ENCODE peak calls at places on chromosomes 1 and 21, in seven cellular contexts. One of them, this sample, is unnamed.

GRCh38 chr1:214216779-214217178 is 64.2 kb upstream of the SMYD2 start:
- DNase-seq in mesenchymal stem cell: no peak
- DNase-seq in neural progenitor cell: no peak
- DNase-seq in H1: no peak
- DNase-seq in mammary epithelial cell: peak
- DNase-seq in HepG2: peak
- DNase-seq in endothelial cell of umbilical vein: no peak
- DNase-seq in this sample: peak

GRCh38 chr1:220905650-220906560 is 26.7 kb downstream of the HLX start:
- DNase-seq in HepG2: peak
- DNase-seq in H1: no peak
- DNase-seq in mammary epithelial cell: no peak
- DNase-seq in neural progenitor cell: no peak
- DNase-seq in mesenchymal stem cell: no peak
- DNase-seq in endothelial cell of umbilical vein: no peak
- DNase-seq in this sample: peak

GRCh38 chr1:157773723-157774350 is 3.1 kb downstream of the FCRL2 start:
- DNase-seq in H1: no peak
- DNase-seq in mesenchymal stem cell: no peak
- DNase-seq in neural progenitor cell: peak
- DNase-seq in HepG2: peak
- DNase-seq in mammary epithelial cell: no peak
- DNase-seq in endothelial cell of umbilical vein: no peak
- DNase-seq in this sample: peak

GRCh38 chr1:3530931-3531818 is 76.7 kb downstream of the ARHGEF16 start:
- DNase-seq in mesenchymal stem cell: no peak
- DNase-seq in endothelial cell of umbilical vein: peak
- DNase-seq in H1: peak
- DNase-seq in mammary epithelial cell: peak
- DNase-seq in HepG2: peak
- DNase-seq in neural progenitor cell: peak
- DNase-seq in this sample: peak

GRCh38 chr21:45334134-45334533 is 46.4 kb upstream of the POFUT2 start:
- DNase-seq in mammary epithelial cell: no peak
- DNase-seq in H1: no peak
- DNase-seq in neural progenitor cell: no peak
- DNase-seq in mesenchymal stem cell: no peak
- DNase-seq in HepG2: no peak
- DNase-seq in endothelial cell of umbilical vein: no peak
- DNase-seq in this sample: no peak

GRCh38 chr1:239386453-239387303 is at the start of gene CHRM3:
- DNase-seq in H1: peak
- DNase-seq in mammary epithelial cell: peak
- DNase-seq in neural progenitor cell: peak
- DNase-seq in mesenchymal stem cell: no peak
- DNase-seq in HepG2: no peak
- DNase-seq in endothelial cell of umbilical vein: no peak
- DNase-seq in this sample: peak

GRCh38 chr21:45262616-45263015 is 25.1 kb downstream of the POFUT2 start:
- DNase-seq in H1: peak
- DNase-seq in neural progenitor cell: no peak
- DNase-seq in mammary epithelial cell: no peak
- DNase-seq in endothelial cell of umbilical vein: no peak
- DNase-seq in mesenchymal stem cell: no peak
- DNase-seq in HepG2: no peak
- DNase-seq in this sample: no peak

GRCh38 chr1:67997746-67998145 is 52.7 kb downstream of the DIRAS3 start:
- DNase-seq in endothelial cell of umbilical vein: no peak
- DNase-seq in H1: no peak
- DNase-seq in neural progenitor cell: no peak
- DNase-seq in mesenchymal stem cell: no peak
- DNase-seq in HepG2: no peak
- DNase-seq in mammary epithelial cell: no peak
- DNase-seq in this sample: no peak

GRCh38 chr1:34361781-34362357 is 185.2 kb downstream of the C1orf94 start:
- DNase-seq in mesenchymal stem cell: no peak
- DNase-seq in neural progenitor cell: no peak
- DNase-seq in endothelial cell of umbilical vein: no peak
- DNase-seq in H1: peak
- DNase-seq in mammary epithelial cell: no peak
- DNase-seq in HepG2: no peak
- DNase-seq in this sample: no peak

GRCh38 chr1:16440150-16440479 is 409 bp upstream of the NECAP2 start:
- DNase-seq in HepG2: peak
- DNase-seq in mammary epithelial cell: no peak
- DNase-seq in endothelial cell of umbilical vein: no peak
- DNase-seq in H1: no peak
- DNase-seq in neural progenitor cell: no peak
- DNase-seq in mesenchymal stem cell: no peak
- DNase-seq in this sample: peak

GRCh38 chr21:20004353-20004752 is 993.9 kb upstream of the NCAM2 start:
- DNase-seq in mesenchymal stem cell: peak
- DNase-seq in H1: no peak
- DNase-seq in endothelial cell of umbilical vein: peak
- DNase-seq in mammary epithelial cell: no peak
- DNase-seq in HepG2: no peak
- DNase-seq in neural progenitor cell: no peak
- DNase-seq in this sample: no peak

GRCh38 chr1:230791986-230792564 is 44.9 kb downstream of the CAPN9 start:
- DNase-seq in endothelial cell of umbilical vein: no peak
- DNase-seq in mesenchymal stem cell: no peak
- DNase-seq in mammary epithelial cell: no peak
- DNase-seq in H1: peak
- DNase-seq in HepG2: no peak
- DNase-seq in neural progenitor cell: no peak
- DNase-seq in this sample: no peak

GRCh38 chr1:171488190-171488929 is 3.0 kb downstream of the PRRC2C start:
- DNase-seq in mammary epithelial cell: peak
- DNase-seq in endothelial cell of umbilical vein: peak
- DNase-seq in HepG2: no peak
- DNase-seq in neural progenitor cell: no peak
- DNase-seq in H1: no peak
- DNase-seq in mesenchymal stem cell: no peak
- DNase-seq in this sample: peak

GRCh38 chr21:41612674-41613250 is 104.8 kb upstream of the TMPRSS2 start:
- DNase-seq in H1: peak
- DNase-seq in mesenchymal stem cell: peak
- DNase-seq in mammary epithelial cell: peak
- DNase-seq in neural progenitor cell: peak
- DNase-seq in endothelial cell of umbilical vein: no peak
- DNase-seq in HepG2: peak
- DNase-seq in this sample: peak

GRCh38 chr1:31222176-31222575 is 17.5 kb downstream of the NKAIN1 start:
- DNase-seq in mesenchymal stem cell: no peak
- DNase-seq in H1: no peak
- DNase-seq in endothelial cell of umbilical vein: no peak
- DNase-seq in neural progenitor cell: peak
- DNase-seq in HepG2: no peak
- DNase-seq in mammary epithelial cell: no peak
- DNase-seq in this sample: no peak

GRCh38 chr1:214469290-214469689 is 82.1 kb downstream of the PTPN14 start:
- DNase-seq in endothelial cell of umbilical vein: no peak
- DNase-seq in mesenchymal stem cell: no peak
- DNase-seq in HepG2: no peak
- DNase-seq in mammary epithelial cell: no peak
- DNase-seq in neural progenitor cell: no peak
- DNase-seq in H1: no peak
- DNase-seq in this sample: no peak

GRCh38 chr1:35539824-35540261 is 17.4 kb downstream of the KIAA0319L start:
- DNase-seq in mammary epithelial cell: no peak
- DNase-seq in H1: no peak
- DNase-seq in endothelial cell of umbilical vein: no peak
- DNase-seq in neural progenitor cell: no peak
- DNase-seq in mesenchymal stem cell: peak
- DNase-seq in HepG2: no peak
- DNase-seq in this sample: no peak

GRCh38 chr1:60923287-60924110 is 158.9 kb upstream of the NFIA start:
- DNase-seq in endothelial cell of umbilical vein: peak
- DNase-seq in mesenchymal stem cell: no peak
- DNase-seq in H1: no peak
- DNase-seq in HepG2: no peak
- DNase-seq in mammary epithelial cell: no peak
- DNase-seq in neural progenitor cell: no peak
- DNase-seq in this sample: no peak

DNA sequence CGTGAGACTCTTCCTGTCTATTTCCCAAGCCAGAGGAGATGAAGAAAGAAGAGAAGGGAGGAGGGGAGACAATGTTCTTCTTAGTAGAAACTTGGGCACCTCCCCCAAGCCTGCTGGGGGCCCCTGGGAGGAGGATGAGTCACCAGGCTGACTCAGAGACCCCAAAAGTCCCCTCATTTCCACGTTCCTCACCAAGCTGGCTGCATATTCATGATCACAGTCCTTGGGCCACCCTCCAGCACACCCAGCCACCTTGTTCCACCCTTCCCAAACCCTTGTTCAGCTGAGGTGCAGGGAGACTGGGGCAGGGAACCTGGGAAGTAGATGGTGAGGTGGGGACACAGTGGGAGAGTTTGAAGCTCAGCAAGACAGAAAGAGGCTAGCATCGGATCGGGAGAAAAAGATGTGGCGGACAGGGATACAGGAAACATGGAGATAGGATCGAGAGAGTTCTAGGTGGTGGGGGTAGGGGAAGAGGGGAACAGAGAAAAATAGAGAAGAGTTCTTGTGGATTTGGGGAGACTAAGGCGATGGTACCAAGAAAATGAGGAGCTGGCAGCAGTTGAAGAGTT is 712 bp downstream of the RAB13 start:
- DNase-seq in neural progenitor cell: no peak
- DNase-seq in endothelial cell of umbilical vein: peak
- DNase-seq in mesenchymal stem cell: peak
- DNase-seq in HepG2: no peak
- DNase-seq in H1: peak
- DNase-seq in mammary epithelial cell: peak
- DNase-seq in this sample: no peak
- H3K4me2 ChIP-seq in neural progenitor cell: peak
- H3K4me2 ChIP-seq in endothelial cell of umbilical vein: peak
- H3K4me2 ChIP-seq in mesenchymal stem cell: peak
- H3K4me2 ChIP-seq in HepG2: peak
- H3K4me2 ChIP-seq in H1: peak
- H3K4me2 ChIP-seq in mammary epithelial cell: peak
- H3K4me2 ChIP-seq in this sample: peak

GRCh38 chr1:96554364-96554763 is 167.2 kb upstream of the PTBP2 start:
- DNase-seq in mesenchymal stem cell: no peak
- DNase-seq in mammary epithelial cell: no peak
- DNase-seq in endothelial cell of umbilical vein: no peak
- DNase-seq in HepG2: no peak
- DNase-seq in neural progenitor cell: no peak
- DNase-seq in H1: no peak
- DNase-seq in this sample: no peak

GRCh38 chr1:96559707-96560588 is 161.6 kb upstream of the PTBP2 start:
- DNase-seq in HepG2: no peak
- DNase-seq in mesenchymal stem cell: peak
- DNase-seq in H1: no peak
- DNase-seq in mammary epithelial cell: peak
- DNase-seq in endothelial cell of umbilical vein: no peak
- DNase-seq in neural progenitor cell: no peak
- DNase-seq in this sample: peak

GRCh38 chr1:96557336-96557735 is 164.2 kb upstream of the PTBP2 start:
- DNase-seq in mesenchymal stem cell: no peak
- DNase-seq in mammary epithelial cell: peak
- DNase-seq in neural progenitor cell: no peak
- DNase-seq in endothelial cell of umbilical vein: no peak
- DNase-seq in H1: no peak
- DNase-seq in HepG2: no peak
- DNase-seq in this sample: no peak

GRCh38 chr1:96562094-96562493 is 159.5 kb upstream of the PTBP2 start:
- DNase-seq in HepG2: no peak
- DNase-seq in neural progenitor cell: no peak
- DNase-seq in H1: no peak
- DNase-seq in mammary epithelial cell: no peak
- DNase-seq in mesenchymal stem cell: no peak
- DNase-seq in endothelial cell of umbilical vein: no peak
- DNase-seq in this sample: no peak

GRCh38 chr1:96559181-96559580 is 162.4 kb upstream of the PTBP2 start:
- DNase-seq in HepG2: no peak
- DNase-seq in neural progenitor cell: no peak
- DNase-seq in H1: no peak
- DNase-seq in mesenchymal stem cell: peak
- DNase-seq in mammary epithelial cell: no peak
- DNase-seq in endothelial cell of umbilical vein: no peak
- DNase-seq in this sample: no peak
- H3K4me2 ChIP-seq in HepG2: no peak
- H3K4me2 ChIP-seq in neural progenitor cell: no peak
- H3K4me2 ChIP-seq in H1: peak
- H3K4me2 ChIP-seq in mesenchymal stem cell: no peak
- H3K4me2 ChIP-seq in mammary epithelial cell: no peak
- H3K4me2 ChIP-seq in endothelial cell of umbilical vein: no peak
- H3K4me2 ChIP-seq in this sample: no peak

DNA sequence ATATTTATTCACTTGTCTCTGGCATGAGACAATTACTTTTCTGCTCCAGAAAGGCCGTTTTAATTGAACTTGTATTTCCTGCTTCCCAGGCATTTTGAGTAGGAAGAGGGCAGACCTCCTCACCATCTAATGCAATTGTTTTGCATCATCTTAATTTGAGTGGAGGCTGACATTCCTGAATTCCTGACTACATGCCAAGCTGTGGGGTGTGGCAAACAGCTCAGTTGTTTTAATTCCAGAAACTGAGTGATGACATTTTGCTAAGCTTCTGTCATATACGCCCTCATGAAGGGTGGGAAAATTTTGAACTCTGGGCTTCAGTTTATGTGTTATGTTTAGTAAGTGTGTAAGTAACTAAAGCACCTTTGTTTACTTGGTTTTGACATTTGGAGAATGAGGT is 125.4 kb upstream of the USP25 start:
- DNase-seq in mesenchymal stem cell: peak
- DNase-seq in mammary epithelial cell: peak
- DNase-seq in HepG2: no peak
- DNase-seq in H1: no peak
- DNase-seq in endothelial cell of umbilical vein: peak
- DNase-seq in neural progenitor cell: no peak
- DNase-seq in this sample: peak
- H3K4me2 ChIP-seq in mesenchymal stem cell: no peak
- H3K4me2 ChIP-seq in mammary epithelial cell: peak
- H3K4me2 ChIP-seq in HepG2: no peak
- H3K4me2 ChIP-seq in H1: no peak
- H3K4me2 ChIP-seq in endothelial cell of umbilical vein: no peak
- H3K4me2 ChIP-seq in neural progenitor cell: no peak
- H3K4me2 ChIP-seq in this sample: peak

DNA sequence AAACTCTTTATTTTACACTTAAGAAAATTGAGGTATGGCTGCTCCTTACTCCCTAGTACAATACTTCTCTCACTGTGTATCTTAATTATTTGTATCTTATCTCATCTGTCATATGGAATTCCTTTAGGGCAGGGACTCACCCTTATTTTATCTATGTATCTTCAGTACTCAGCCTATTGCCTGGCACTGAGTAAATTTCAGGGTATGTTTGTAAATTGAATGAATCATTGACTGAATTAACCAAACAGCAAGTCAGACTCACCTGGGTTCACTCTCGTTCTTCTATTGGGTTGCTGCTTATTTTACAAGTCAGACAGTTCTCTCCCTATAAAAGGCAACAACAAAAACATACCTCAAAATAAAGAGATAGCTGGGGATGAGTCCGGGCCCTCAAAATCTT is 63.8 kb downstream of the LAMC1 start:
- DNase-seq in endothelial cell of umbilical vein: no peak
- DNase-seq in neural progenitor cell: no peak
- DNase-seq in HepG2: no peak
- DNase-seq in mammary epithelial cell: no peak
- DNase-seq in H1: no peak
- DNase-seq in mesenchymal stem cell: no peak
- DNase-seq in this sample: peak
- H3K4me2 ChIP-seq in endothelial cell of umbilical vein: no peak
- H3K4me2 ChIP-seq in neural progenitor cell: no peak
- H3K4me2 ChIP-seq in HepG2: no peak
- H3K4me2 ChIP-seq in mammary epithelial cell: no peak
- H3K4me2 ChIP-seq in H1: no peak
- H3K4me2 ChIP-seq in mesenchymal stem cell: no peak
- H3K4me2 ChIP-seq in this sample: peak

GRCh38 chr1:48619529-48619928 is 147.5 kb upstream of the SPATA6 start:
- DNase-seq in neural progenitor cell: peak
- DNase-seq in mammary epithelial cell: peak
- DNase-seq in H1: peak
- DNase-seq in endothelial cell of umbilical vein: no peak
- DNase-seq in mesenchymal stem cell: no peak
- DNase-seq in HepG2: no peak
- DNase-seq in this sample: peak
- H3K4me2 ChIP-seq in neural progenitor cell: peak
- H3K4me2 ChIP-seq in mammary epithelial cell: no peak
- H3K4me2 ChIP-seq in H1: peak
- H3K4me2 ChIP-seq in endothelial cell of umbilical vein: no peak
- H3K4me2 ChIP-seq in mesenchymal stem cell: peak
- H3K4me2 ChIP-seq in HepG2: no peak
- H3K4me2 ChIP-seq in this sample: no peak

This sample was measured in PC-3.